ENCODE peak calls at places on chromosomes 16 and 17, in ten cellular contexts. O is WERI-Rb-1; T is dermis blood vessel endothelial cell; X is fibroblast of the aortic adventitia; U is foreskin fibroblast; Y is body of pancreas; K is A549; V is neural progenitor cell; E is activated CD4-positive, alpha-beta T cell treated with anti-CD3 and anti-CD28 coated beads for 36 hours; W is MCF 10A. P is an unnamed sample.

GRCh38 chr16:15032547-15033308 is 23.1 kb downstream of the NTAN1 start:
- DNase-seq in T (peak), V (no peak), Y (no peak), U (no peak), K (no peak), O (no peak), X (no peak), W (no peak), E (no peak), P (peak)

GRCh38 chr16:80664226-80664625 is 123.4 kb downstream of the DYNLRB2 start:
- DNase-seq in V (peak), U (no peak), Y (no peak), X (no peak), E (no peak), T (peak), O (peak), W (no peak), K (no peak), P (no peak)

GRCh38 chr17:57293077-57293476 is 36.8 kb downstream of the MSI2 start:
- DNase-seq in V (no peak), E (no peak), O (no peak), T (no peak), W (peak), U (no peak), X (no peak), K (no peak), Y (peak), P (no peak)

GRCh38 chr17:77685881-77686486 is 272.5 kb upstream of the TNRC6C start:
- DNase-seq in Y (no peak), E (no peak), U (no peak), W (no peak), T (no peak), V (no peak), O (no peak), K (no peak), X (no peak), P (no peak)

GRCh38 chr17:39754958-39755549 is 17.3 kb downstream of the GRB7 start:
- DNase-seq in O (peak), K (no peak), E (no peak), Y (no peak), U (no peak), V (peak), T (peak), W (no peak), X (no peak), P (no peak)

GRCh38 chr16:87409153-87409552 is 17.0 kb downstream of the MAP1LC3B start:
- DNase-seq in T (no peak), E (no peak), O (no peak), X (no peak), Y (no peak), W (no peak), V (no peak), K (no peak), U (no peak), P (no peak)

GRCh38 chr16:24936151-24936550 is 79.0 kb downstream of the ARHGAP17 start:
- DNase-seq in K (no peak), X (no peak), U (no peak), T (peak), W (no peak), O (no peak), Y (no peak), E (no peak), V (no peak), P (no peak)

GRCh38 chr16:69150146-69150865 is 17.9 kb downstream of the UTP4 start:
- DNase-seq in U (peak), K (peak), W (peak), V (peak), E (peak), Y (peak), X (peak), O (peak), T (peak), P (peak)

GRCh38 chr16:88444826-88445582 is 8.1 kb upstream of the ZFPM1 start:
- DNase-seq in E (no peak), X (no peak), V (no peak), U (no peak), W (no peak), O (no peak), Y (no peak), K (no peak), T (no peak), P (no peak)

GRCh38 chr17:78654230-78654824 is 77.1 kb upstream of the DNAH17 start:
- DNase-seq in E (no peak), W (no peak), K (no peak), O (no peak), V (no peak), T (no peak), X (no peak), Y (no peak), U (no peak), P (no peak)

GRCh38 chr17:14471052-14471451 is 170.2 kb downstream of the HS3ST3B1 start:
- DNase-seq in Y (no peak), U (peak), K (peak), O (no peak), X (peak), V (no peak), W (peak), T (no peak), E (no peak), P (no peak)

GRCh38 chr16:58000706-58001676 is at the start of gene USB1:
- DNase-seq in X (peak), Y (peak), E (peak), V (peak), T (peak), K (peak), W (peak), O (peak), U (peak), P (peak)

GRCh38 chr16:89045181-89045815 is 48.4 kb upstream of the ACSF3 start:
- DNase-seq in V (no peak), U (no peak), X (no peak), Y (no peak), E (no peak), W (no peak), O (no peak), K (no peak), T (no peak), P (no peak)

GRCh38 chr16:7183768-7184167 is 148.9 kb upstream of the RBFOX1 start:
- DNase-seq in O (no peak), V (no peak), Y (no peak), K (no peak), U (no peak), E (no peak), T (no peak), X (no peak), W (no peak), P (no peak)

GRCh38 chr17:6654816-6655731 is 3.5 kb downstream of the C17orf100 start:
- DNase-seq in T (peak), W (peak), Y (peak), V (peak), U (no peak), E (no peak), X (no peak), O (no peak), K (no peak), P (no peak)

GRCh38 chr17:58332720-58333395 is 4.3 kb upstream of the TSPOAP1 start:
- DNase-seq in E (peak), K (no peak), W (no peak), T (no peak), V (no peak), X (no peak), O (no peak), U (no peak), Y (no peak), P (peak)

GRCh38 chr17:76124582-76125390 is 16.3 kb downstream of the FOXJ1 start:
- DNase-seq in T (peak), U (no peak), X (no peak), E (no peak), O (peak), W (no peak), Y (no peak), K (peak), V (peak), P (no peak)

GRCh38 chr16:81493755-81494433 is 49.3 kb downstream of the CMIP start:
- DNase-seq in T (peak), V (no peak), W (peak), X (peak), K (peak), O (no peak), U (peak), E (peak), Y (peak), P (no peak)

GRCh38 chr16:50154369-50154947 is 1.4 kb downstream of the TENT4B start:
- DNase-seq in K (peak), O (no peak), V (no peak), Y (no peak), E (peak), X (no peak), W (peak), U (no peak), T (peak), P (peak)

GRCh38 chr16:77206533-77206932 is 7.3 kb downstream of the SYCE1L start:
- DNase-seq in K (no peak), U (no peak), Y (no peak), W (no peak), O (no peak), X (no peak), V (no peak), E (no peak), T (no peak), P (no peak)

GRCh38 chr17:17322516-17323510 is 19.6 kb downstream of the NT5M start:
- DNase-seq in U (no peak), X (no peak), V (no peak), O (no peak), T (no peak), E (no peak), Y (no peak), W (no peak), K (no peak), P (no peak)

GRCh38 chr17:28180449-28180848 is 138.0 kb downstream of the NLK start:
- DNase-seq in V (no peak), O (no peak), U (no peak), T (no peak), W (no peak), K (no peak), E (no peak), X (peak), Y (no peak), P (no peak)

GRCh38 chr17:70138309-70138865 is 30.9 kb upstream of the KCNJ2 start:
- DNase-seq in U (peak), E (no peak), O (no peak), Y (no peak), T (no peak), V (no peak), X (peak), W (no peak), K (peak), P (no peak)

P was measured in CD4-positive, alpha-beta memory T cell.